ENCODE peak calls at places on chromosomes 11 and 22, in ten cellular contexts. B, X, J, E, S, G, L, H, V and C are unnamed samples.

GRCh38 chr11:16806791-16807190 is 68.3 kb downstream of the C11orf58 start:
- DNase-seq in J (peak; percentile 52), S (no peak), H (no peak), V (no peak), L (no peak), X (no peak), G (no peak), E (no peak), B (no peak), C (no peak)

GRCh38 chr11:59114344-59114743 is 7.3 kb downstream of the FAM111B start:
- DNase-seq in H (no peak), V (no peak), G (no peak), S (no peak), B (no peak), L (no peak), E (no peak), J (no peak), X (no peak), C (no peak)

GRCh38 chr11:49405743-49406142 is 197.3 kb upstream of the FOLH1 start:
- DNase-seq in S (no peak), V (no peak), J (no peak), X (no peak), H (no peak), E (no peak), L (no peak), G (no peak), B (no peak), C (no peak)

GRCh38 chr11:134678152-134678551 is 266.1 kb upstream of the B3GAT1 start:
- DNase-seq in G (no peak), L (no peak), V (no peak), H (no peak), E (no peak), J (no peak), X (no peak), B (no peak), S (no peak), C (no peak)

GRCh38 chr11:114296979-114297372 is 777 bp downstream of the NNMT start:
- DNase-seq in B (no peak), S (no peak), J (no peak), G (no peak), L (no peak), V (no peak), H (no peak), X (no peak), E (no peak), C (no peak)

GRCh38 chr11:83951521-83951920 is 665.4 kb upstream of the CCDC90B start:
- DNase-seq in X (no peak), L (no peak), V (no peak), H (no peak), S (no peak), J (no peak), G (no peak), B (no peak), E (no peak), C (no peak)

GRCh38 chr11:18393581-18394299 is 623 bp upstream of the LDHA start:
- DNase-seq in V (no peak), L (no peak), X (no peak), J (no peak), G (no peak), B (no peak), S (peak; percentile 47), E (no peak), H (no peak), C (no peak)

GRCh38 chr11:33536178-33536577 is 164.4 kb downstream of the C11orf91 start:
- DNase-seq in J (no peak), B (no peak), S (no peak), L (no peak), G (no peak), X (no peak), V (no peak), E (no peak), H (no peak), C (no peak)

GRCh38 chr11:26730711-26731460 is 9.0 kb upstream of the SLC5A12 start:
- DNase-seq in V (no peak), L (no peak), G (no peak), S (no peak), H (no peak), X (peak; percentile 24), B (no peak), E (no peak), J (no peak), C (no peak)

GRCh38 chr11:1511937-1512496 is 25.4 kb upstream of the MOB2 start:
- DNase-seq in E (no peak), G (peak; percentile 32), B (no peak), S (no peak), H (no peak), X (no peak), V (no peak), L (no peak), J (peak; percentile 8), C (no peak)

GRCh38 chr11:112724194-112724790 is 236.9 kb upstream of the NCAM1 start:
- DNase-seq in V (no peak), S (no peak), H (no peak), X (no peak), J (no peak), L (no peak), B (no peak), G (no peak), E (no peak), C (no peak)

GRCh38 chr11:128451651-128452470 is 135.5 kb downstream of the ETS1 start:
- DNase-seq in V (no peak), X (peak; percentile 57), E (peak; percentile 41), B (peak; percentile 73), H (no peak), G (peak; percentile 78), J (peak; percentile 62), S (peak; percentile 74), L (peak; percentile 74), C (no peak)

GRCh38 chr11:40104941-40105550 is 1354.4 kb downstream of the LRRC4C start:
- DNase-seq in H (no peak), J (no peak), L (no peak), V (no peak), B (no peak), X (no peak), E (no peak), S (no peak), G (no peak), C (no peak)

DNA sequence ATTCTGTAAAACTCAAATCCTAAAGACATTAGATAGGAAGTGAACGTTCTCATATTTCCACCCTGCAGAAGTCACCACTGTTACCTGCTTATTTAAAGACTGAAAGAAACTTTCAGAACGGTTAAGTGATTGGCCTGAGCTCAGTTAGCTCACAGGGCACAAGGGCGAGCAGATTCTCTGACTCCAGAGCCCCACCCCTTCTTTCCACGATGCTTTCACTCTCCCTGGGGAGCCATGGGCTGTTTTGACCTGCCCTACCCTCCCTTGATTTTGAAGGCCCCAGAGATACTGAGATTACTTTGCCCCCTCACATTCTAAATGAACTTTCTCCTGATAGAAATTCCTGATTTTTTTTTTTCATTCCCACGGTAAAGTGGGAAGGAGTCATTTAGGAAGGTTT is 33.9 kb downstream of the ARHGAP1 start:
- DNase-seq in H (no peak), X (no peak), G (no peak), S (no peak), B (peak; percentile 72), V (no peak), J (peak; percentile 50), L (no peak), E (no peak), C (no peak)
- H3K36me3 ChIP-seq in H (peaks cover 60% of the 10 kb centered on the region), X (peaks cover 53% of the 10 kb centered on the region), G (peaks cover 96% of the 10 kb centered on the region), S (peaks cover 6% of the 10 kb centered on the region), B (peaks cover 2% of the 10 kb centered on the region), V (peaks cover 13% of the 10 kb centered on the region), J (peaks cover 90% of the 10 kb centered on the region), L (peaks cover 99% of the 10 kb centered on the region), E (peaks cover 87% of the 10 kb centered on the region), C (peaks cover 24% of the 10 kb centered on the region)

DNA sequence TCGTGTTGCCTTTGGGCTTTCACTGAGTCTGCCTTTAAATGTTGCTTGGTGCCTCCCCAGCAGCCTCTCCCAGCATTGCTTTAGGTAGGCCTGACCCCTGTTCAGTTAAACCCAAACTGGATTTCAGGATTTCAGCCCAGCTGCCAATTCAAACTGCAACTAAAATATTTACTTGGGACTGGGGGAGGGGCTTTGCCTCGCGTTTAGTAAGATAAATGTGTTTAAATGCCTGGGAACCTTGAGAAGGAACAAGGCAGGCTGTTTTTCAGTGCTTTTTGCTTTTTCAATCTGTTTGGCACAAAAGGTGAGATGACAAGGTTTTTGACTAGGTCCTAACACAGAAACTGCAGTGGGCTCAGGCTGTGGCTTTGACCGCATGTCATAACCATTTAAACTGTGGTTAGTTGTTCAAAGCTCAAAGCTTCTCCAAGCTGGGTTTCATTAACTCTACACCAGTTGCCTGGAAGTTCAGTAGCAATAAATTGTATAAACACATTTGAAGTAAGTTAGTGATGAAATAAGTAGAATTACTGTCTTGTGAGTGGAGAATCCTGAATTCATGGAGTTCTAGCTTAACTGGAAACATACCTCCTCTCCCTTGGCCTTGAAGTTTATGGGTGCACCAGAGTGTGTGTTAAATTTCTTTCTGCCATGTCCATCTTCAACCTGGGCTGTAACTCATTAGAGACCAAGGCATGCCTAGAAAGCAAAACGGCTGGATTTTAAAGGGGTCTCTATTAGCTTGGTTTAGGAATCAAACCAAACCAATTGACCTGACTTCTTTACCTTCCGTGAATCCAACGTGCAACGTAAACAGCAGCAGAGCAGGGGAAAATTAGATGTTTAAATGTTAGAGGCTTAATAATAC is 3.6 kb downstream of the PKNOX2 start:
- DNase-seq in J (no peak), H (no peak), B (no peak), S (peak; percentile 84), V (peak; percentile 59), L (no peak), E (no peak), G (no peak), X (no peak), C (no peak)
- H3K4me3 ChIP-seq in J (peak overlapping the region; percentile 83), H (no peak overlapping the region), B (no peak overlapping the region), S (no peak overlapping the region), V (no peak overlapping the region), L (peak overlapping the region; percentile 59), E (no peak overlapping the region), G (no peak overlapping the region), X (peak overlapping the region; percentile 88), C (no peak overlapping the region)

DNA sequence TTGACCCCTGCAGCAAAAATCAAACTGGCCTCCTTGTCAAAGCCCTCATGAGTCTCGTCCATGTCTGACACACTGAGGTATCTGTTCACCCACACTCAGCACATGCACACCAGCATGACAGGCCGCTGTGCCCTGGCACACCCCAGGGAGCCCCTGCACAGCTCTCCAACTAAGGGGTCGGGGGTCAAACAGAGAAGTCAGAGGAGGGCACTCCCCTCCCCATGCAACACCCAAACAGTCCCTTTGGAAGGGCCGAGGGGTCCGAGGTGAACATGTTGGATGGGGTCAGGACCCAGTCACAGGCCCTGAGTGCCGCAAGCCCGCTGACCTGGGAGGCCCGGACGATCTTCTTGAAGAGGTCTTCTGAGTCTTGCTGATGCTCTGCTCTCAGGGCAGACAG is 14.6 kb downstream of the SUN2 start:
- DNase-seq in S (no peak), B (no peak), V (no peak), L (no peak), H (no peak), E (no peak), G (peak; percentile 48), J (no peak), X (no peak), C (no peak)
- H3K36me3 ChIP-seq in S (peaks cover 42% of the 10 kb centered on the region), B (peaks cover 40% of the 10 kb centered on the region), V (peaks cover 43% of the 10 kb centered on the region), L (peaks cover 100% of the 10 kb centered on the region), H (peaks cover 96% of the 10 kb centered on the region), E (peaks cover 100% of the 10 kb centered on the region), G (peaks cover 100% of the 10 kb centered on the region), J (peaks cover 100% of the 10 kb centered on the region), X (peaks cover 54% of the 10 kb centered on the region), C (peaks cover 65% of the 10 kb centered on the region)

DNA sequence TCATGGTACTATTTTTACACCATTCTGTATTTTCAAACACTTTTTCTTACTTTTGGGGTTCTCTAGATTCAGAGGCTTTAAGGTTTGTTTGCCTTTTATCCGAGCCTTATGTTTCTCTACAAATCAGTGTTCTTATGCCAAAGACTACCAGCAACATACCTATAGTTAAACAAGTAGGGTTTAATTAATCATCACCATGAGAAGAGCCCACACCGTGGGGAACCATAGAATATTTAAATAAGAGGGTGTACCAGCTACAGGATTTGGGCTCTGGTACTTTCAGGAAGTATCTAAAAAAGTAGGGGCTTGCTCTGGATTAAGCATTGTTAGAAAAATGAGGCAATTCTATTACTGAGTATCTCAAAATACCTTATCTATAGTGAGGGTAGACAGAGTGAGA is 25.7 kb downstream of the TMEM225 start:
- DNase-seq in X (no peak), B (no peak), E (no peak), L (no peak), J (no peak), S (no peak), V (no peak), H (no peak), G (no peak), C (no peak)
- H3K4me3 ChIP-seq in X (no peak overlapping the region), B (no peak overlapping the region), E (no peak overlapping the region), L (no peak overlapping the region), J (no peak overlapping the region), S (no peak overlapping the region), V (no peak overlapping the region), H (no peak overlapping the region), G (no peak overlapping the region), C (no peak overlapping the region)